ENCODE peak calls at places on chromosomes 6 and 20, in four cellular contexts. G, W, Y and B are unnamed samples.

GRCh38 chr6:157744202-157744601 is 78.8 kb upstream of the SNX9 start:
- DNase-seq in Y (no peak), G (no peak), W (no peak), B (no peak)

GRCh38 chr20:38123021-38123587 is 42.0 kb downstream of the TGM2 start:
- DNase-seq in W (peak; percentile 2), Y (no peak), G (peak; percentile 10), B (no peak)

GRCh38 chr6:154923199-154923869 is 71.8 kb upstream of the TIAM2 start:
- DNase-seq in W (no peak), Y (no peak), G (no peak), B (no peak)

GRCh38 chr20:62500237-62500864 is 24.6 kb upstream of the GATA5 start:
- DNase-seq in G (peak; percentile 94), Y (no peak), W (peak; percentile 77), B (peak; percentile 84)

GRCh38 chr6:108074359-108075144 is at the start of gene OSTM1:
- DNase-seq in W (peak; percentile 93), G (peak; percentile 99), Y (peak; percentile 37), B (peak; percentile 88)

GRCh38 chr20:20076297-20077065 is 24.1 kb downstream of the CFAP61 start:
- DNase-seq in G (no peak), Y (no peak), W (no peak), B (no peak)

GRCh38 chr6:159701413-159701999 is 8.5 kb upstream of the SOD2 start:
- DNase-seq in W (no peak), G (no peak), Y (no peak), B (no peak)

GRCh38 chr6:15504581-15505350 is 158.1 kb downstream of the DTNBP1 start:
- DNase-seq in Y (no peak), W (peak; percentile 78), G (peak; percentile 76), B (no peak)

DNA sequence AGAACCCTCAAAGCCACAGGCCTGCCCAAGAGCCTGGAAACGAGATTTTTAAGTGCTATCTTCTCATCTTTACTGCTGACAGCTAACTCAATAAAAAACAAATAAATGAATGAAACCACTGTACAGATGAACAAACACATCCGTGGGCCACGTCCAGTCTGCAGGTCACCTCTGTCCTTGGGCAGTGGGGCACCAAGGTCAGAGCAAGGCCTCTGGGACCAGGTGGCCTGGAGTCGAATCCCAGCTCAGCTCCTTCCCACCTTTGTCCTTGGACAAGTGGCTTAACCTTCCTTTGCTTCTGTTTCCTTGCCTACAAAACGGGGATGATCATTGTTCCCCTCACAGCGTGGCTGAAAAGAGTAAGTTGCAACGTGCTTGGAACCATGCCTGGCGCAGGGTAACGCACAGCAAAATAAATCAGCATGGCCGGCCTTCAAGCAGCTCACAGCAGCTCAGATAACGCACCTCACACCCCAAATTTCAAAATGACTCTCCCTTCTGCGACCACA is 35.8 kb downstream of the RRBP1 start:
- DNase-seq in G (peak; percentile 38), Y (no peak), W (no peak), B (no peak)
- H3K4me1 ChIP-seq in G (peaks cover 72% of the 10 kb centered on the region), Y (no peaks in the 10 kb centered on the region), W (no peaks in the 10 kb centered on the region), B (no peaks in the 10 kb centered on the region)

GRCh38 chr6:39208233-39208720 is 21.0 kb downstream of the KCNK5 start:
- DNase-seq in W (no peak), G (no peak), Y (no peak), B (no peak)

GRCh38 chr6:39209360-39209811 is 19.9 kb downstream of the KCNK5 start:
- DNase-seq in Y (no peak), W (no peak), G (no peak), B (no peak)

GRCh38 chr6:39209908-39210307 is 19.4 kb downstream of the KCNK5 start:
- DNase-seq in G (no peak), Y (no peak), W (no peak), B (no peak)

GRCh38 chr6:39206250-39206721 is 23.0 kb downstream of the KCNK5 start:
- DNase-seq in G (no peak), W (no peak), Y (no peak), B (no peak)

GRCh38 chr6:39207421-39208232 is 21.6 kb downstream of the KCNK5 start:
- DNase-seq in G (no peak), W (no peak), Y (no peak), B (no peak)
- H3K27ac ChIP-seq in G (no peak overlapping the region), W (no peak overlapping the region), Y (no peak overlapping the region), B (no peak overlapping the region)

DNA sequence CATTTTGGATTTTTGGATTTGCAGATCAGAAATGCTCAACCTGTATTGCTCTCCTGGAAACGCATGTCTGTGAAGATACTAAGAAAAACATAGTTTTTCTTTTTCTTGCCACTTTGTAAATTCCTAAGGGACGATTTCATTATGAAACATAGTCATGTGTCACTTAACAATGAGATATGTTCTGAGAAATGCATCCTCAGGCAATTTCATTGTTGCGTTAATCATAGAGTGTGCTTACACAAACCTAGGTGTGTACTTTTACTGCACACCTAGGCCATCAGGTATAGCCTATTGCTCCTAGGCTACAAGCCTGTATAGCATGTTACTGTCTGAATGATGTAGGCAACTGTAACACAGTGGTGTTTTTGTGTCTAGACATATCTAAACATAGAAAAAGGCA is 13.4 kb upstream of the THEMIS start:
- DNase-seq in G (no peak), Y (no peak), W (no peak), B (no peak)
- H3K4me1 ChIP-seq in G (no peaks in the 10 kb centered on the region), Y (no peaks in the 10 kb centered on the region), W (no peaks in the 10 kb centered on the region), B (peaks cover 42% of the 10 kb centered on the region)

GRCh38 chr6:38153511-38153910 is 334.0 kb downstream of the ZFAND3 start:
- DNase-seq in G (no peak), W (no peak), Y (no peak), B (no peak)

GRCh38 chr6:38155144-38155543 is 335.6 kb downstream of the ZFAND3 start:
- DNase-seq in Y (no peak), G (no peak), W (no peak), B (no peak)

GRCh38 chr6:38153946-38154345 is 334.4 kb downstream of the ZFAND3 start:
- DNase-seq in W (no peak), G (no peak), Y (no peak), B (no peak)

GRCh38 chr6:38155576-38156204 is 336.2 kb downstream of the ZFAND3 start:
- DNase-seq in G (no peak), Y (no peak), W (no peak), B (no peak)

DNA sequence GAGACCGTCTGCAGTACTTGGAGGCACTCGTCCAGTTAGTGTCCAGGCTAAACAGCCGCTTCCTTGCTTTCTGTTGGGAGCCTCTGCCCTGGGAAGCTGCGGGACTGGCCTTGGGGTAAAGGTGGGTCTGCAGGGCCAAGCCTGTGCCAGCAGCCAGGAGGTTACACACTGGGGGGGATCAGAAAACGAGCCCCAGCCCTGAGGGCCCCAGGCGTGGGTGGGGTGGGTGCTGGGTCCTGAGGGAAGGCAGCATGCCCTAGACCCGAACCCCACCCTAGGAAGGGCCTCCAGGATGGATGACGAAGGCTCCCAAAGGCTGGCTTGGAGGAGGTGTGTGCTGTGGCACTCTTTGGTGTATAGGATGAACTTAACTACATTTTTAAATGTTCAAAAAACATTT is 335.2 kb downstream of the ZFAND3 start:
- DNase-seq in W (no peak), Y (no peak), G (no peak), B (no peak)
- H3K27ac ChIP-seq in W (no peak overlapping the region), Y (no peak overlapping the region), G (peak overlapping the region; percentile 36), B (no peak overlapping the region)

DNA sequence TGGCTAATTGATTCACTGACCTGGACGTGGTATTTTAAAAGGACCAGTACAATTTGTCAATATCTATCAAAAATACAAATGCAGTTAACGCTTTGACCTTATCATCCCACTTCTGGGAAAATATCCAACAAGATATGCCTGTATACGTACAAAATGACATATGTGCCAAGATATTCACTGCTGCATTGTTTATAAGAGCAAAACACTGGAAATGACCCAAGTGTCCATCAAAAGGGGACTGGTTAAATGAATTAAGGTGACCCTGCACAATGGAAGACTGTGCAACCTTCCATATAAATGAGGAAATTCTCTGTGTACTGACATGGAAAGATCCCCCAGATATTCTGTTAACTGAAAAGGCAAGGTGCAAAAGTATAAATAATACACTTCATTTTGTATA is 13.9 kb downstream of the TRAM2 start:
- DNase-seq in G (no peak), Y (no peak), W (no peak), B (no peak)
- H3K4me1 ChIP-seq in G (peaks cover 36% of the 10 kb centered on the region), Y (peaks cover 3% of the 10 kb centered on the region), W (peaks cover 12% of the 10 kb centered on the region), B (peaks cover 4% of the 10 kb centered on the region)

GRCh38 chr20:34709836-34710567 is 5.9 kb downstream of the TP53INP2 start:
- DNase-seq in W (peak; percentile 79), Y (no peak), G (peak; percentile 91), B (no peak)
- H3K27ac ChIP-seq in W (peak overlapping the region; percentile 65), Y (peak overlapping the region; percentile 86), G (peak overlapping the region; percentile 90), B (peak overlapping the region; percentile 87)

GRCh38 chr20:10388571-10388970 is 45.5 kb downstream of the MKKS start:
- DNase-seq in W (no peak), G (no peak), Y (no peak), B (no peak)

GRCh38 chr20:10385850-10386544 is 48.0 kb downstream of the MKKS start:
- DNase-seq in G (no peak), W (no peak), Y (no peak), B (no peak)

GRCh38 chr20:10390709-10391108 is 43.3 kb downstream of the MKKS start:
- DNase-seq in Y (no peak), W (no peak), G (no peak), B (no peak)

GRCh38 chr20:10387686-10388085 is 46.3 kb downstream of the MKKS start:
- DNase-seq in W (no peak), G (no peak), Y (no peak), B (no peak)
- H3K4me1 ChIP-seq in W (no peaks in the 10 kb centered on the region), G (no peaks in the 10 kb centered on the region), Y (no peaks in the 10 kb centered on the region), B (no peaks in the 10 kb centered on the region)

GRCh38 chr6:169455470-169455869 is 201.8 kb upstream of the THBS2 start:
- DNase-seq in G (no peak), W (no peak), Y (no peak), B (no peak)

GRCh38 chr6:169456840-169457239 is 203.2 kb upstream of the THBS2 start:
- DNase-seq in G (no peak), W (no peak), Y (no peak), B (no peak)

GRCh38 chr6:169453221-169453620 is 199.6 kb upstream of the THBS2 start:
- DNase-seq in G (no peak), Y (no peak), W (no peak), B (no peak)

GRCh38 chr6:169454204-169454871 is 200.7 kb upstream of the THBS2 start:
- DNase-seq in Y (no peak), G (no peak), W (no peak), B (no peak)

GRCh38 chr6:169454872-169455204 is 201.2 kb upstream of the THBS2 start:
- DNase-seq in W (no peak), Y (no peak), G (no peak), B (no peak)
- H3K27ac ChIP-seq in W (no peak overlapping the region), Y (peak overlapping the region; percentile 32), G (no peak overlapping the region), B (no peak overlapping the region)

DNA sequence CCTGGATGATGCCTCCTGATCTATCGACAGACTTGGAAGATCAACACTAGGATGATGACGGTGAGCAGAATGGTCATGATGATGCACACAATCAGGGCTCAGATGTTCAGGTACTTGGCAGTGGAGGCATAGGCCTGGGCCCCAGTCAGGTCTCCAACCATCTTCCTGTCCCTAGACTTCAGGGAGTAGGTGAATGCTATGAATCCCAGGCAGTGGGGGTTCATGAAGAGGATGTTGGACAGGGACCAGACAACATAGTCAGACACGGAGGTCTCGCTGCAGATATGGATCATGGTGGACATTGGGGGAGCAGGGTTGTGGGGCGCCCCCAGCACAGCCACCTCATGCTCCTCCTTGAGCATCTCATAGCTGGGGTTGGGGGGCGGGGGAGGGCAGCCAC is 27.5 kb downstream of the HLA-F start:
- DNase-seq in W (no peak), Y (no peak), G (no peak), B (no peak)
- H3K4me1 ChIP-seq in W (peaks cover 2% of the 10 kb centered on the region), Y (peaks cover 11% of the 10 kb centered on the region), G (peaks cover 54% of the 10 kb centered on the region), B (peaks cover 20% of the 10 kb centered on the region)

GRCh38 chr6:99522531-99522930 is 7.3 kb upstream of the USP45 start:
- DNase-seq in G (no peak), W (no peak), Y (no peak), B (no peak)
- H3K27ac ChIP-seq in G (no peak overlapping the region), W (no peak overlapping the region), Y (no peak overlapping the region), B (no peak overlapping the region)